ENCODE peak calls at places on chromosomes 1 and 21, in six cellular contexts. One of them, this sample, is unnamed.

GRCh38 chr21:44049182-44049581 is 37.1 kb downstream of the TRAPPC10 start:
- DNase-seq in stimulated activated CD4-positive, alpha-beta T cell treated with anti-CD3 and anti-CD28 coated beads, Interleukin-2, amount 100 ng/mL, for 24 hours: no peak
- DNase-seq in HFF-Myc: no peak
- DNase-seq in transverse colon: no peak
- DNase-seq in NCI-H2081: peak
- DNase-seq in A172: peak
- DNase-seq in this sample: no peak

GRCh38 chr1:45544530-45544929 is 6.1 kb upstream of the AKR1A1 start:
- DNase-seq in stimulated activated CD4-positive, alpha-beta T cell treated with anti-CD3 and anti-CD28 coated beads, Interleukin-2, amount 100 ng/mL, for 24 hours: no peak
- DNase-seq in HFF-Myc: no peak
- DNase-seq in transverse colon: no peak
- DNase-seq in NCI-H2081: no peak
- DNase-seq in A172: no peak
- DNase-seq in this sample: no peak

GRCh38 chr1:36825226-36825625 is 209.1 kb downstream of the GRIK3 start:
- DNase-seq in stimulated activated CD4-positive, alpha-beta T cell treated with anti-CD3 and anti-CD28 coated beads, Interleukin-2, amount 100 ng/mL, for 24 hours: no peak
- DNase-seq in HFF-Myc: no peak
- DNase-seq in transverse colon: no peak
- DNase-seq in NCI-H2081: no peak
- DNase-seq in A172: no peak
- DNase-seq in this sample: no peak

GRCh38 chr1:34794790-34795180 is 2.0 kb downstream of the GJA4 start:
- DNase-seq in stimulated activated CD4-positive, alpha-beta T cell treated with anti-CD3 and anti-CD28 coated beads, Interleukin-2, amount 100 ng/mL, for 24 hours: no peak
- DNase-seq in HFF-Myc: no peak
- DNase-seq in transverse colon: no peak
- DNase-seq in NCI-H2081: no peak
- DNase-seq in A172: no peak
- DNase-seq in this sample: no peak

GRCh38 chr1:216750962-216751361 is 27.7 kb upstream of the ESRRG start:
- DNase-seq in stimulated activated CD4-positive, alpha-beta T cell treated with anti-CD3 and anti-CD28 coated beads, Interleukin-2, amount 100 ng/mL, for 24 hours: no peak
- DNase-seq in HFF-Myc: no peak
- DNase-seq in transverse colon: no peak
- DNase-seq in NCI-H2081: no peak
- DNase-seq in A172: no peak
- DNase-seq in this sample: no peak

GRCh38 chr1:154350383-154350782 is 25.1 kb downstream of the ATP8B2 start:
- DNase-seq in stimulated activated CD4-positive, alpha-beta T cell treated with anti-CD3 and anti-CD28 coated beads, Interleukin-2, amount 100 ng/mL, for 24 hours: no peak
- DNase-seq in HFF-Myc: no peak
- DNase-seq in transverse colon: peak
- DNase-seq in NCI-H2081: no peak
- DNase-seq in A172: no peak
- DNase-seq in this sample: no peak

GRCh38 chr21:35138665-35139381 is 89.7 kb upstream of the RUNX1 start:
- DNase-seq in stimulated activated CD4-positive, alpha-beta T cell treated with anti-CD3 and anti-CD28 coated beads, Interleukin-2, amount 100 ng/mL, for 24 hours: peak
- DNase-seq in HFF-Myc: no peak
- DNase-seq in transverse colon: no peak
- DNase-seq in NCI-H2081: peak
- DNase-seq in A172: peak
- DNase-seq in this sample: no peak

GRCh38 chr21:42594616-42595280 is 58.7 kb upstream of the PDE9A start:
- DNase-seq in stimulated activated CD4-positive, alpha-beta T cell treated with anti-CD3 and anti-CD28 coated beads, Interleukin-2, amount 100 ng/mL, for 24 hours: no peak
- DNase-seq in HFF-Myc: no peak
- DNase-seq in transverse colon: no peak
- DNase-seq in NCI-H2081: no peak
- DNase-seq in A172: no peak
- DNase-seq in this sample: no peak

GRCh38 chr1:152052606-152053005 is 15.8 kb upstream of the S100A11 start:
- DNase-seq in stimulated activated CD4-positive, alpha-beta T cell treated with anti-CD3 and anti-CD28 coated beads, Interleukin-2, amount 100 ng/mL, for 24 hours: peak
- DNase-seq in HFF-Myc: peak
- DNase-seq in transverse colon: peak
- DNase-seq in NCI-H2081: peak
- DNase-seq in A172: peak
- DNase-seq in this sample: peak

GRCh38 chr1:155077346-155077745 is 1.3 kb upstream of the EFNA3 start:
- DNase-seq in stimulated activated CD4-positive, alpha-beta T cell treated with anti-CD3 and anti-CD28 coated beads, Interleukin-2, amount 100 ng/mL, for 24 hours: no peak
- DNase-seq in HFF-Myc: no peak
- DNase-seq in transverse colon: no peak
- DNase-seq in NCI-H2081: no peak
- DNase-seq in A172: no peak
- DNase-seq in this sample: no peak

GRCh38 chr1:9676815-9677393 is 25.4 kb downstream of the PIK3CD start:
- DNase-seq in stimulated activated CD4-positive, alpha-beta T cell treated with anti-CD3 and anti-CD28 coated beads, Interleukin-2, amount 100 ng/mL, for 24 hours: no peak
- DNase-seq in HFF-Myc: no peak
- DNase-seq in transverse colon: no peak
- DNase-seq in NCI-H2081: no peak
- DNase-seq in A172: no peak
- DNase-seq in this sample: no peak

GRCh38 chr1:155030243-155030795 is 3.3 kb downstream of the DCST2 start:
- DNase-seq in stimulated activated CD4-positive, alpha-beta T cell treated with anti-CD3 and anti-CD28 coated beads, Interleukin-2, amount 100 ng/mL, for 24 hours: no peak
- DNase-seq in HFF-Myc: no peak
- DNase-seq in transverse colon: no peak
- DNase-seq in NCI-H2081: no peak
- DNase-seq in A172: no peak
- DNase-seq in this sample: no peak

GRCh38 chr1:195082183-195082582 is 1526.1 kb downstream of the KCNT2 start:
- DNase-seq in stimulated activated CD4-positive, alpha-beta T cell treated with anti-CD3 and anti-CD28 coated beads, Interleukin-2, amount 100 ng/mL, for 24 hours: no peak
- DNase-seq in HFF-Myc: no peak
- DNase-seq in transverse colon: no peak
- DNase-seq in NCI-H2081: no peak
- DNase-seq in A172: peak
- DNase-seq in this sample: no peak

GRCh38 chr21:42860345-42860744 is 19.0 kb downstream of the WDR4 start:
- DNase-seq in stimulated activated CD4-positive, alpha-beta T cell treated with anti-CD3 and anti-CD28 coated beads, Interleukin-2, amount 100 ng/mL, for 24 hours: no peak
- DNase-seq in HFF-Myc: no peak
- DNase-seq in transverse colon: no peak
- DNase-seq in NCI-H2081: no peak
- DNase-seq in A172: no peak
- DNase-seq in this sample: no peak

GRCh38 chr1:180773210-180773865 is 139.4 kb upstream of the KIAA1614 start:
- DNase-seq in stimulated activated CD4-positive, alpha-beta T cell treated with anti-CD3 and anti-CD28 coated beads, Interleukin-2, amount 100 ng/mL, for 24 hours: no peak
- DNase-seq in HFF-Myc: no peak
- DNase-seq in transverse colon: no peak
- DNase-seq in NCI-H2081: no peak
- DNase-seq in A172: peak
- DNase-seq in this sample: no peak

GRCh38 chr1:224266105-224266935 is 63.7 kb downstream of the NVL start:
- DNase-seq in stimulated activated CD4-positive, alpha-beta T cell treated with anti-CD3 and anti-CD28 coated beads, Interleukin-2, amount 100 ng/mL, for 24 hours: no peak
- DNase-seq in HFF-Myc: no peak
- DNase-seq in transverse colon: no peak
- DNase-seq in NCI-H2081: no peak
- DNase-seq in A172: peak
- DNase-seq in this sample: no peak